ENCODE peak calls at places on chromosomes 16 and 17, in nine cellular contexts. V, S, O, J, H, L, D, M and B are unnamed samples.

GRCh38 chr17:8332688-8333087 is 7.0 kb upstream of the ODF4 start:
- DNase-seq in V (no peak), S (no peak), O (peak; percentile 66), J (no peak), H (no peak), L (no peak), D (no peak), M (no peak), B (peak; percentile 60)

GRCh38 chr17:49508061-49508865 is 13.2 kb downstream of the NGFR start:
- DNase-seq in V (no peak), S (no peak), O (no peak), J (no peak), H (no peak), L (no peak), D (no peak), M (no peak), B (peak; percentile 92)

GRCh38 chr17:43579570-43580140 is 33.5 kb upstream of the ETV4 start:
- DNase-seq in V (no peak), S (no peak), O (no peak), J (no peak), H (no peak), L (no peak), D (peak; percentile 98), M (no peak), B (peak; percentile 75)

GRCh38 chr16:80703391-80704071 is 100.9 kb downstream of the CDYL2 start:
- DNase-seq in V (peak; percentile 90), S (no peak), O (no peak), J (no peak), H (no peak), L (peak; percentile 9), D (no peak), M (no peak), B (no peak)

GRCh38 chr17:82449136-82449882 is 1.2 kb downstream of the CYBC1 start:
- DNase-seq in V (no peak), S (no peak), O (peak; percentile 57), J (peak; percentile 72), H (peak; percentile 98), L (peak; percentile 76), D (no peak), M (peak; percentile 54), B (no peak)

GRCh38 chr16:84832488-84833141 is 12.8 kb downstream of the CRISPLD2 start:
- DNase-seq in V (peak; percentile 98), S (peak; percentile 13), O (peak; percentile 89), J (no peak), H (peak; percentile 27), L (peak; percentile 78), D (peak; percentile 94), M (peak; percentile 54), B (no peak)

GRCh38 chr17:13921841-13922776 is 147.2 kb upstream of the COX10 start:
- DNase-seq in V (peak; percentile 80), S (no peak), O (no peak), J (no peak), H (no peak), L (no peak), D (no peak), M (no peak), B (no peak)

GRCh38 chr16:6019490-6019991 is 921.9 kb upstream of the EEF2KMT start:
- DNase-seq in V (no peak), S (no peak), O (no peak), J (peak; percentile 51), H (no peak), L (no peak), D (peak; percentile 1), M (no peak), B (no peak)

GRCh38 chr16:69830534-69831211 is 68.5 kb downstream of the WWP2 start:
- DNase-seq in V (no peak), S (no peak), O (no peak), J (no peak), H (no peak), L (no peak), D (no peak), M (peak; percentile 34), B (peak; percentile 54)

GRCh38 chr16:81237282-81237681 is 1.2 kb upstream of the BCO1 start:
- DNase-seq in V (no peak), S (no peak), O (peak; percentile 88), J (no peak), H (no peak), L (peak; percentile 64), D (peak; percentile 86), M (peak; percentile 89), B (no peak)

GRCh38 chr17:43536236-43537088 is 9.7 kb downstream of the ETV4 start:
- DNase-seq in V (no peak), S (no peak), O (no peak), J (no peak), H (no peak), L (no peak), D (peak; percentile 46), M (no peak), B (no peak)

GRCh38 chr16:69179255-69180010 is 7.5 kb upstream of the SNTB2 start:
- DNase-seq in V (peak; percentile 93), S (peak; percentile 59), O (peak; percentile 80), J (peak; percentile 85), H (no peak), L (peak; percentile 83), D (peak; percentile 90), M (peak; percentile 87), B (no peak)

GRCh38 chr16:54938351-54939346 is 8.0 kb downstream of the IRX5 start:
- DNase-seq in V (peak; percentile 77), S (no peak), O (peak; percentile 34), J (no peak), H (no peak), L (no peak), D (peak; percentile 11), M (no peak), B (no peak)
- TF ChIP-seq CTCF in V (no peak), S (no peak), O (peak; percentile 9), J (no peak), H (no peak), L (no peak), D (no peak), M (no peak), B (no peak)

GRCh38 chr17:7014261-7014994 is 2.0 kb downstream of the RNASEK start:
- DNase-seq in V (peak; percentile 99), S (peak; percentile 91), O (peak; percentile 99), J (peak; percentile 99), H (peak; percentile 99), L (peak; percentile 99), D (peak; percentile 96), M (peak; percentile 99), B (peak; percentile 90)
- H3K4me1 ChIP-seq in V (peaks cover 75% of the 10 kb centered on the region), S (peaks cover 35% of the 10 kb centered on the region), O (peaks cover 23% of the 10 kb centered on the region), J (peaks cover 8% of the 10 kb centered on the region), H (peaks cover 4% of the 10 kb centered on the region), L (peaks cover 15% of the 10 kb centered on the region), D (peaks cover 12% of the 10 kb centered on the region), M (peaks cover 63% of the 10 kb centered on the region), B (no peaks in the 10 kb centered on the region)

GRCh38 chr16:56470666-56471065 is 19.3 kb downstream of the OGFOD1 start:
- DNase-seq in V (no peak), S (no peak), O (no peak), J (no peak), H (no peak), L (no peak), D (no peak), M (no peak), B (no peak)

GRCh38 chr16:56477096-56477878 is 25.9 kb downstream of the OGFOD1 start:
- DNase-seq in V (no peak), S (peak; percentile 8), O (no peak), J (no peak), H (no peak), L (no peak), D (peak; percentile 94), M (no peak), B (no peak)

GRCh38 chr16:56479469-56479868 is 28.1 kb downstream of the OGFOD1 start:
- DNase-seq in V (no peak), S (no peak), O (no peak), J (no peak), H (no peak), L (no peak), D (no peak), M (no peak), B (no peak)

GRCh38 chr16:56478228-56479049 is 27.1 kb downstream of the OGFOD1 start:
- DNase-seq in V (no peak), S (no peak), O (no peak), J (no peak), H (no peak), L (no peak), D (no peak), M (no peak), B (no peak)

DNA sequence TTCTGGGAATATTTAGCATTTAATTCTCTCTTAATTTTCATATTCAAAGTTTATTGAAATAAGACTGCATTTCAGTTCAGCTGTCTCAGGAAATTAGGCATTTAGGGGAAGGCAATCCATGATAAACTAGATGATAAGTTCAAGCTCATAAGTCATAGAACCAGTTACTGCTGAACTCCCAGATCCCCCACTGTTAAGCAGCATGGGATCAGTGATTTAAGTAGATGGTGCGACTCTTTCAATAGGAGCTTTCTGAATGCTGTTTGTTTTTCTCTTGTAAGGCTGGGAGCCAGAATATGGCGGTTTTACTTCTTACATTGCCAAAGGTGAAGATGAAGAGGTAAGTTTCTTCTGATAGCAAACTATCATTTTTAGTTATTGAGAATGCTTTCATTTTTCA is 23.9 kb downstream of the OGFOD1 start:
- DNase-seq in V (no peak), S (no peak), O (no peak), J (no peak), H (no peak), L (no peak), D (no peak), M (no peak), B (no peak)
- TF ChIP-seq CTCF in V (no peak), S (no peak), O (no peak), J (no peak), H (no peak), L (no peak), D (no peak), M (no peak), B (no peak)

GRCh38 chr16:88968589-88969280 is 8.3 kb downstream of the CBFA2T3 start:
- DNase-seq in V (no peak), S (no peak), O (peak; percentile 21), J (peak; percentile 44), H (no peak), L (no peak), D (no peak), M (no peak), B (no peak)

GRCh38 chr16:88971371-88972097 is 5.5 kb downstream of the CBFA2T3 start:
- DNase-seq in V (no peak), S (no peak), O (peak; percentile 50), J (peak; percentile 40), H (peak; percentile 76), L (peak; percentile 70), D (no peak), M (no peak), B (no peak)

GRCh38 chr16:88970539-88971065 is 6.4 kb downstream of the CBFA2T3 start:
- DNase-seq in V (no peak), S (no peak), O (no peak), J (peak; percentile 51), H (no peak), L (no peak), D (no peak), M (no peak), B (no peak)

GRCh38 chr16:88969361-88969831 is 7.6 kb downstream of the CBFA2T3 start:
- DNase-seq in V (no peak), S (no peak), O (no peak), J (peak; percentile 57), H (no peak), L (no peak), D (no peak), M (no peak), B (no peak)

DNA sequence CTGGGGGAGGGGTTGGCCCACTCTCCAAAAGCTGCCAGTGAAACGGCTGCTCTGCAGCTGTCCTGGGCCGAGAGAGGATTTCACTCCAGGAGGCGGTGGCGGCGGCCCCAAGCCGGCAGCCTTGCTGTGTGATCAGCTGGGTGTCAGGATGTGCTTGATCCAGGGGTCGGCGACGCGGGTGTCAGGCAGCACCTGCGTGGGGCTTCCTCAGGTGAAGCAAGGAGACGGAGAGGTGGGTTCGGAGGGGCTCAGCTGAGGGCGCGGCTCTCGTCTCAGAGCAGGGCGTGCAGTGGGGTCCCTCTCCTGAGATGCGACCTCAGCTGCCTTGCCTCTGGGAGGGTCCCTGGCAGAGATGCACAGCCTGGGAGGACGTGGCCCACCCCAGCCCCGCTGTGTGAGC is 6.9 kb downstream of the CBFA2T3 start:
- DNase-seq in V (no peak), S (no peak), O (no peak), J (no peak), H (no peak), L (no peak), D (no peak), M (no peak), B (no peak)
- H3K4me1 ChIP-seq in V (peaks cover 9% of the 10 kb centered on the region), S (no peaks in the 10 kb centered on the region), O (no peaks in the 10 kb centered on the region), J (no peaks in the 10 kb centered on the region), H (no peaks in the 10 kb centered on the region), L (no peaks in the 10 kb centered on the region), D (no peaks in the 10 kb centered on the region), M (peaks cover 12% of the 10 kb centered on the region), B (no peaks in the 10 kb centered on the region)